ENCODE peak calls at places on chromosome 16, in six cellular contexts. V is stomach; M is hepatocyte; J is left lung; D is CD4-positive, alpha-beta T cell; N is lower lobe of right lung. H is an unnamed sample.

GRCh38 chr16:57984443-57985203 is 13.7 kb upstream of the CNGB1 start:
- DNase-seq in V (peak; percentile 87), M (peak; percentile 94), J (peak; percentile 93), D (peak; percentile 89), N (peak; percentile 94), H (peak; percentile 89)

GRCh38 chr16:71423016-71423415 is 18.8 kb downstream of the TLE7 start:
- DNase-seq in V (no peak), M (no peak), J (no peak), D (no peak), N (no peak), H (no peak)

GRCh38 chr16:4700380-4700996 is 7.1 kb downstream of the NUDT16L1 start:
- DNase-seq in V (no peak), M (no peak), J (no peak), D (peak; percentile 23), N (no peak), H (no peak)

GRCh38 chr16:11367483-11367906 is 22.2 kb downstream of the RMI2 start:
- DNase-seq in V (no peak), M (no peak), J (no peak), D (no peak), N (no peak), H (no peak)

GRCh38 chr16:85680352-85680944 is 8.3 kb downstream of the GINS2 start:
- DNase-seq in V (no peak), M (no peak), J (no peak), D (no peak), N (peak; percentile 14), H (no peak)

GRCh38 chr16:78720416-78720815 is 621.0 kb downstream of the WWOX start:
- DNase-seq in V (no peak), M (no peak), J (no peak), D (no peak), N (no peak), H (no peak)

GRCh38 chr16:83933885-83934683 is 19.0 kb upstream of the OSGIN1 start:
- DNase-seq in V (no peak), M (no peak), J (no peak), D (no peak), N (no peak), H (no peak)

GRCh38 chr16:64428463-64428862 is 693.4 kb downstream of the CDH11 start:
- DNase-seq in V (no peak), M (no peak), J (no peak), D (no peak), N (no peak), H (no peak)

GRCh38 chr16:88685156-88686061 is 898 bp downstream of the SNAI3 start:
- DNase-seq in V (no peak), M (peak; percentile 72), J (no peak), D (peak; percentile 56), N (peak; percentile 61), H (no peak)

GRCh38 chr16:50309156-50309526 is 42.8 kb downstream of the ADCY7 start:
- DNase-seq in V (no peak), M (no peak), J (no peak), D (no peak), N (no peak), H (no peak)

GRCh38 chr16:30958164-30959083 is 870 bp downstream of the SETD1A start:
- DNase-seq in V (peak; percentile 56), M (peak; percentile 80), J (no peak), D (no peak), N (peak; percentile 68), H (peak; percentile 89)

GRCh38 chr16:55815320-55815719 is 17.6 kb downstream of the CES1 start:
- DNase-seq in V (no peak), M (no peak), J (no peak), D (no peak), N (no peak), H (no peak)

GRCh38 chr16:11835891-11836652 is 15.3 kb downstream of the RSL1D1 start:
- DNase-seq in V (no peak), M (no peak), J (no peak), D (no peak), N (no peak), H (no peak)

GRCh38 chr16:21190599-21190998 is 20.8 kb downstream of the ZP2 start:
- DNase-seq in V (no peak), M (no peak), J (no peak), D (no peak), N (no peak), H (no peak)

GRCh38 chr16:74034862-74035261 is 261.8 kb upstream of the PSMD7 start:
- DNase-seq in V (no peak), M (peak; percentile 50), J (no peak), D (no peak), N (no peak), H (no peak)
- TF ChIP-seq CTCF in V (no peak), M (peak; percentile 68), J (no peak), D (no peak), N (peak; percentile 24), H (no peak)

GRCh38 chr16:69188716-69189115 is 1.8 kb downstream of the SNTB2 start:
- DNase-seq in V (no peak), M (peak; percentile 37), J (no peak), D (no peak), N (no peak), H (no peak)
- TF ChIP-seq CTCF in V (no peak), M (no peak), J (no peak), D (no peak), N (no peak), H (no peak)

GRCh38 chr16:46882304-46882939 is 1.7 kb upstream of the GPT2 start:
- DNase-seq in V (no peak), M (peak; percentile 44), J (no peak), D (no peak), N (no peak), H (no peak)

GRCh38 chr16:46883353-46883689 is 841 bp upstream of the GPT2 start:
- DNase-seq in V (no peak), M (peak; percentile 9), J (no peak), D (no peak), N (no peak), H (no peak)

GRCh38 chr16:46884513-46885293 is 541 bp downstream of the GPT2 start:
- DNase-seq in V (no peak), M (peak; percentile 45), J (no peak), D (no peak), N (no peak), H (no peak)

GRCh38 chr16:46882940-46883307 is 1.2 kb upstream of the GPT2 start:
- DNase-seq in V (no peak), M (peak; percentile 6), J (no peak), D (no peak), N (no peak), H (no peak)

GRCh38 chr16:46883690-46884512 is at the start of gene GPT2:
- DNase-seq in V (peak; percentile 100), M (peak; percentile 97), J (peak; percentile 97), D (peak; percentile 55), N (peak; percentile 99), H (peak; percentile 93)
- TF ChIP-seq CTCF in V (no peak), M (no peak), J (peak; percentile 37), D (no peak), N (peak; percentile 39), H (no peak)

GRCh38 chr16:66714659-66715307 is 18.2 kb upstream of the CMTM4 start:
- DNase-seq in V (no peak), M (peak; percentile 64), J (no peak), D (no peak), N (no peak), H (no peak)
- TF ChIP-seq CTCF in V (no peak), M (no peak), J (no peak), D (no peak), N (no peak), H (no peak)

GRCh38 chr16:2156849-2157224 is 1.3 kb downstream of the TRAF7 start:
- DNase-seq in V (no peak), M (no peak), J (no peak), D (no peak), N (no peak), H (no peak)

GRCh38 chr16:2156025-2156848 is 655 bp downstream of the TRAF7 start:
- DNase-seq in V (no peak), M (peak; percentile 64), J (no peak), D (no peak), N (peak; percentile 66), H (no peak)

GRCh38 chr16:2152695-2153506 is 2.7 kb upstream of the TRAF7 start:
- DNase-seq in V (peak; percentile 48), M (peak; percentile 53), J (no peak), D (no peak), N (no peak), H (no peak)

GRCh38 chr16:2155091-2156024 is at the start of gene TRAF7:
- DNase-seq in V (peak; percentile 98), M (peak; percentile 99), J (peak; percentile 98), D (peak; percentile 95), N (peak; percentile 99), H (peak; percentile 99)

DNA sequence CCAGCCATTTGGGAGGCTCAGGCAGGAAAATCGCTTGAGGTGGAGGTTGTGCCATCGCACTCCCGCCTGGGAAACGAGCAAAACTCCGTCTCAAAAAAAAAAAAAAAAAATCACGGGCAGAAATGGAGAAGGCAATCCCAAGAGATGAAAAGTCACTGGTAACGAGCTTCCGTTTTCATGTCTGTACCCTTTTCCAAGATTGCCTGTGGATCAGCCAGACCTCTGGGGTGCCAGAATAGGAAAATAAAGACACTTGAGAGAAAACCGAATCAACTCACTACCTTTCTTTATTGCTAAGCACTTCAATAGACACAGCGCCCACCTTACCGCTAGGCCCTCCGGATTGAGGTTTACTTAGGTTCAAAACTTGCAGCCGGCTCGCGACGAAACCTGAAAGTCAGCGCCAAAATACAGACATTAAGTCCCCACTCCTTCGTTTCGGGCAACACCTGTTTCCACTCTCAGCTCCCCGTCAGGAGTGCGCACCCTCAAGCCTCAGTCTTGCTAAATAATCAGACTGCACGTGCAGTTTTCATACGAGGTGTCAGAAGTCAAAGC is 970 bp upstream of the TRAF7 start:
- DNase-seq in V (no peak), M (no peak), J (no peak), D (no peak), N (no peak), H (no peak)
- TF ChIP-seq CTCF in V (no peak), M (no peak), J (no peak), D (no peak), N (no peak), H (no peak)

GRCh38 chr16:87543436-87544191 is 50.8 kb upstream of the ZCCHC14 start:
- DNase-seq in V (no peak), M (no peak), J (no peak), D (no peak), N (no peak), H (no peak)
- TF ChIP-seq CTCF in V (no peak), M (no peak), J (peak; percentile 6), D (no peak), N (no peak), H (no peak)

H was measured in GM20000.